ENCODE peak calls at places on chromosome 19, in seven cellular contexts. One of them, this sample, is unnamed.

GRCh38 chr19:48480476-48481190 is 11.5 kb downstream of the CYTH2 start:
- DNase-seq in activated naive CD4-positive, alpha-beta T cell treated with anti-CD3 and anti-CD28 coated beads, Interleukin-2, amount 10 ng/mL, durations not matched to agents 7 days and 5 days: peak
- DNase-seq in adipocyte: peak
- DNase-seq in stimulated activated CD4-positive, alpha-beta T cell treated with anti-CD3 and anti-CD28 coated beads, Interleukin-1b, Interleukin-23, amount 100 ng/mL, for 1 hour: no peak
- DNase-seq in choroid plexus epithelial cell: peak
- DNase-seq in CD8-positive, alpha-beta T cell: no peak
- DNase-seq in psoas muscle: peak
- DNase-seq in this sample: peak

GRCh38 chr19:11554160-11554559 is 4.9 kb downstream of the ELOF1 start:
- DNase-seq in activated naive CD4-positive, alpha-beta T cell treated with anti-CD3 and anti-CD28 coated beads, Interleukin-2, amount 10 ng/mL, durations not matched to agents 7 days and 5 days: peak
- DNase-seq in adipocyte: no peak
- DNase-seq in stimulated activated CD4-positive, alpha-beta T cell treated with anti-CD3 and anti-CD28 coated beads, Interleukin-1b, Interleukin-23, amount 100 ng/mL, for 1 hour: no peak
- DNase-seq in choroid plexus epithelial cell: no peak
- DNase-seq in CD8-positive, alpha-beta T cell: no peak
- DNase-seq in psoas muscle: no peak
- DNase-seq in this sample: no peak

GRCh38 chr19:54449701-54450069 is 686 bp downstream of the LENG8 start:
- DNase-seq in activated naive CD4-positive, alpha-beta T cell treated with anti-CD3 and anti-CD28 coated beads, Interleukin-2, amount 10 ng/mL, durations not matched to agents 7 days and 5 days: no peak
- DNase-seq in adipocyte: peak
- DNase-seq in stimulated activated CD4-positive, alpha-beta T cell treated with anti-CD3 and anti-CD28 coated beads, Interleukin-1b, Interleukin-23, amount 100 ng/mL, for 1 hour: no peak
- DNase-seq in choroid plexus epithelial cell: no peak
- DNase-seq in CD8-positive, alpha-beta T cell: no peak
- DNase-seq in psoas muscle: no peak
- DNase-seq in this sample: no peak

GRCh38 chr19:44808463-44809371 is at the start of gene BCAM:
- DNase-seq in activated naive CD4-positive, alpha-beta T cell treated with anti-CD3 and anti-CD28 coated beads, Interleukin-2, amount 10 ng/mL, durations not matched to agents 7 days and 5 days: no peak
- DNase-seq in adipocyte: peak
- DNase-seq in stimulated activated CD4-positive, alpha-beta T cell treated with anti-CD3 and anti-CD28 coated beads, Interleukin-1b, Interleukin-23, amount 100 ng/mL, for 1 hour: no peak
- DNase-seq in choroid plexus epithelial cell: peak
- DNase-seq in CD8-positive, alpha-beta T cell: no peak
- DNase-seq in psoas muscle: peak
- DNase-seq in this sample: peak

GRCh38 chr19:28956971-28957370 is 256.0 kb downstream of the UQCRFS1 start:
- DNase-seq in activated naive CD4-positive, alpha-beta T cell treated with anti-CD3 and anti-CD28 coated beads, Interleukin-2, amount 10 ng/mL, durations not matched to agents 7 days and 5 days: no peak
- DNase-seq in adipocyte: no peak
- DNase-seq in stimulated activated CD4-positive, alpha-beta T cell treated with anti-CD3 and anti-CD28 coated beads, Interleukin-1b, Interleukin-23, amount 100 ng/mL, for 1 hour: no peak
- DNase-seq in choroid plexus epithelial cell: no peak
- DNase-seq in CD8-positive, alpha-beta T cell: no peak
- DNase-seq in psoas muscle: no peak
- DNase-seq in this sample: no peak

GRCh38 chr19:7883105-7883504 is 5.2 kb upstream of the LRRC8E start:
- DNase-seq in activated naive CD4-positive, alpha-beta T cell treated with anti-CD3 and anti-CD28 coated beads, Interleukin-2, amount 10 ng/mL, durations not matched to agents 7 days and 5 days: no peak
- DNase-seq in adipocyte: no peak
- DNase-seq in stimulated activated CD4-positive, alpha-beta T cell treated with anti-CD3 and anti-CD28 coated beads, Interleukin-1b, Interleukin-23, amount 100 ng/mL, for 1 hour: no peak
- DNase-seq in choroid plexus epithelial cell: no peak
- DNase-seq in CD8-positive, alpha-beta T cell: no peak
- DNase-seq in psoas muscle: no peak
- DNase-seq in this sample: no peak

GRCh38 chr19:38648789-38649304 is 1.4 kb downstream of the ACTN4 start:
- DNase-seq in activated naive CD4-positive, alpha-beta T cell treated with anti-CD3 and anti-CD28 coated beads, Interleukin-2, amount 10 ng/mL, durations not matched to agents 7 days and 5 days: no peak
- DNase-seq in adipocyte: peak
- DNase-seq in stimulated activated CD4-positive, alpha-beta T cell treated with anti-CD3 and anti-CD28 coated beads, Interleukin-1b, Interleukin-23, amount 100 ng/mL, for 1 hour: no peak
- DNase-seq in choroid plexus epithelial cell: no peak
- DNase-seq in CD8-positive, alpha-beta T cell: no peak
- DNase-seq in psoas muscle: no peak
- DNase-seq in this sample: no peak

GRCh38 chr19:8396563-8397203 is 6.5 kb downstream of the RAB11B start:
- DNase-seq in activated naive CD4-positive, alpha-beta T cell treated with anti-CD3 and anti-CD28 coated beads, Interleukin-2, amount 10 ng/mL, durations not matched to agents 7 days and 5 days: peak
- DNase-seq in adipocyte: peak
- DNase-seq in stimulated activated CD4-positive, alpha-beta T cell treated with anti-CD3 and anti-CD28 coated beads, Interleukin-1b, Interleukin-23, amount 100 ng/mL, for 1 hour: peak
- DNase-seq in choroid plexus epithelial cell: peak
- DNase-seq in CD8-positive, alpha-beta T cell: peak
- DNase-seq in psoas muscle: peak
- DNase-seq in this sample: no peak

GRCh38 chr19:7673995-7674667 is 2.8 kb upstream of the MCEMP1 start:
- DNase-seq in activated naive CD4-positive, alpha-beta T cell treated with anti-CD3 and anti-CD28 coated beads, Interleukin-2, amount 10 ng/mL, durations not matched to agents 7 days and 5 days: peak
- DNase-seq in adipocyte: peak
- DNase-seq in stimulated activated CD4-positive, alpha-beta T cell treated with anti-CD3 and anti-CD28 coated beads, Interleukin-1b, Interleukin-23, amount 100 ng/mL, for 1 hour: no peak
- DNase-seq in choroid plexus epithelial cell: peak
- DNase-seq in CD8-positive, alpha-beta T cell: no peak
- DNase-seq in psoas muscle: peak
- DNase-seq in this sample: no peak

GRCh38 chr19:57560049-57560491 is 407 bp upstream of the ZNF550 start:
- DNase-seq in activated naive CD4-positive, alpha-beta T cell treated with anti-CD3 and anti-CD28 coated beads, Interleukin-2, amount 10 ng/mL, durations not matched to agents 7 days and 5 days: no peak
- DNase-seq in adipocyte: peak
- DNase-seq in stimulated activated CD4-positive, alpha-beta T cell treated with anti-CD3 and anti-CD28 coated beads, Interleukin-1b, Interleukin-23, amount 100 ng/mL, for 1 hour: no peak
- DNase-seq in choroid plexus epithelial cell: peak
- DNase-seq in CD8-positive, alpha-beta T cell: no peak
- DNase-seq in psoas muscle: peak
- DNase-seq in this sample: no peak

GRCh38 chr19:1066748-1067340 is at the start of gene ARHGAP45:
- DNase-seq in activated naive CD4-positive, alpha-beta T cell treated with anti-CD3 and anti-CD28 coated beads, Interleukin-2, amount 10 ng/mL, durations not matched to agents 7 days and 5 days: peak
- DNase-seq in adipocyte: peak
- DNase-seq in stimulated activated CD4-positive, alpha-beta T cell treated with anti-CD3 and anti-CD28 coated beads, Interleukin-1b, Interleukin-23, amount 100 ng/mL, for 1 hour: peak
- DNase-seq in choroid plexus epithelial cell: no peak
- DNase-seq in CD8-positive, alpha-beta T cell: peak
- DNase-seq in psoas muscle: peak
- DNase-seq in this sample: no peak

GRCh38 chr19:51710163-51710562 is 13.6 kb downstream of the HAS1 start:
- DNase-seq in activated naive CD4-positive, alpha-beta T cell treated with anti-CD3 and anti-CD28 coated beads, Interleukin-2, amount 10 ng/mL, durations not matched to agents 7 days and 5 days: no peak
- DNase-seq in adipocyte: no peak
- DNase-seq in stimulated activated CD4-positive, alpha-beta T cell treated with anti-CD3 and anti-CD28 coated beads, Interleukin-1b, Interleukin-23, amount 100 ng/mL, for 1 hour: no peak
- DNase-seq in choroid plexus epithelial cell: no peak
- DNase-seq in CD8-positive, alpha-beta T cell: no peak
- DNase-seq in psoas muscle: no peak
- DNase-seq in this sample: no peak

This sample was measured in NCI-H1105 treated with DMSO at 0.1 percent for 48 hours.